ENCODE peak calls at places on chromosomes 6 and 20, in four cellular contexts. D, E, B and U are unnamed samples.
A peak's percentile ranks its signal among the peaks of the same experiment; 100 is the strongest.

GRCh38 chr6:134002821-134003220 is 49.6 kb downstream of the SLC2A12 start:
- DNase-seq in D (no peak), E (no peak), B (no peak), U (no peak)

GRCh38 chr6:104325341-104326172 is 534.2 kb downstream of the HACE1 start:
- DNase-seq in D (no peak), E (no peak), B (peak; percentile 9), U (peak; percentile 14)

GRCh38 chr20:51966296-51966971 is 164.1 kb upstream of the SALL4 start:
- DNase-seq in D (peak; percentile 84), E (peak; percentile 68), B (peak; percentile 40), U (peak; percentile 71)

GRCh38 chr6:107811591-107812218 is 12.4 kb downstream of the SCML4 start:
- DNase-seq in D (no peak), E (no peak), B (no peak), U (peak; percentile 8)

GRCh38 chr6:41284726-41285125 is 1.8 kb downstream of the TREM1 start:
- DNase-seq in D (no peak), E (no peak), B (no peak), U (no peak)

GRCh38 chr6:66328181-66328580 is 621.2 kb upstream of the EYS start:
- DNase-seq in D (no peak), E (no peak), B (no peak), U (no peak)

GRCh38 chr6:103570431-103570830 is 1289.3 kb downstream of the HACE1 start:
- DNase-seq in D (no peak), E (no peak), B (no peak), U (no peak)

GRCh38 chr6:91490672-91491071 is 903.8 kb upstream of the MAP3K7 start:
- DNase-seq in D (no peak), E (no peak), B (no peak), U (no peak)

GRCh38 chr20:62219101-62219991 is 732 bp downstream of the HRH3 start:
- DNase-seq in D (no peak), E (no peak), B (no peak), U (peak; percentile 42)

GRCh38 chr20:57432874-57433491 is 41.8 kb downstream of the RBM38 start:
- DNase-seq in D (no peak), E (no peak), B (peak; percentile 88), U (no peak)

GRCh38 chr6:80214436-80215022 is 108.1 kb downstream of the BCKDHB start:
- DNase-seq in D (peak; percentile 29), E (no peak), B (peak; percentile 51), U (peak; percentile 45)

GRCh38 chr6:70312165-70312564 is 9.3 kb upstream of the COL9A1 start:
- DNase-seq in D (peak; percentile 25), E (no peak), B (no peak), U (no peak)

GRCh38 chr6:166712554-166713228 is 85.6 kb upstream of the RPS6KA2 start:
- DNase-seq in D (no peak), E (no peak), B (peak; percentile 19), U (no peak)

GRCh38 chr6:144217264-144217663 is 66.9 kb downstream of the STX11 start:
- DNase-seq in D (peak; percentile 30), E (no peak), B (no peak), U (no peak)

GRCh38 chr6:155493694-155494143 is 38.1 kb upstream of the NOX3 start:
- DNase-seq in D (peak; percentile 91), E (peak; percentile 47), B (no peak), U (peak; percentile 94)

GRCh38 chr20:32966382-32966781 is 37.9 kb downstream of the SUN5 start:
- DNase-seq in D (no peak), E (no peak), B (no peak), U (no peak)

GRCh38 chr6:41730531-41731436 is 4.6 kb downstream of the TFEB start:
- DNase-seq in D (no peak), E (no peak), B (no peak), U (no peak)

DNA sequence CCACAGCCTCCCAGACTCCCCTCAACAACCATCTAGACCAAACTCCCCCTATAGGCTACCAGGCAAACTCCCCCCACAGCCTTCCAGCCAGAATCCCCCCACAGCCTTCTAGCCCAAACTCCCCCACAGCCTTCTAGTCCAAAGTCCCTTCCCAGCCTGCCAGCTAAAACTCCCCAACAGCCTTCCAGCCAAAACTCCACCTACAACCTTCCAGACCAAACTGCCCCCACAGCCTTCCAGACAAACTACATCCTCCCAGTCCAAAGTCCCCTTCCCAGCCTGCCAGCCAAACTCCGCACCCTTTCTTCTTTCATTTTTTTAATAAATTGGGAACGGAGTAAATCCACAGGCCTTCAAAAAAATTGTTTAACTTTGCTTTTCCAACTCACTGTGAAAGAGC is 37.4 kb upstream of the SYNDIG1 start:
- DNase-seq in D (no peak), E (no peak), B (no peak), U (no peak)
- TF ChIP-seq CEBPB in D (no peak), E (no peak), B (no peak), U (no peak)

DNA sequence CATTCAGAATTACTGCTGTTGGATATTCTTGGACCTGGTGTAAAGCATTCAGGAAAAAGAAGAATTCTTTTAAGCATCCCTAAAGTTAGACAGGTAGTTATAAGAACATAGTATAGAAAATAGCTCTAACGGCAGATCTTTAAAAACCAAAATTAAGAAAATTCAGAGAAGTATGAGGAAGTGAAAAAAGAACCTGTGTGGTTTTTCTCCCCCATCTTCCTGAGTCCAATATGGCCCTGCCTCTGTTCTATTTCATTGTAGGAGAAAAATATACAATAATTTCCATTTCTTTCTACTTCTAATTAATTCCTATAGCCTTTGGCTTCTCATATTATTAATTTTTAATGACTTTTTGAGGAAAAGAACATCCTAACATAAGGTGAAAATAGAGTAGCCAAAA is 47.1 kb downstream of the FHL5 start:
- DNase-seq in D (no peak), E (no peak), B (no peak), U (no peak)
- TF ChIP-seq EP300 in D (no peak), E (no peak), B (no peak), U (no peak)

DNA sequence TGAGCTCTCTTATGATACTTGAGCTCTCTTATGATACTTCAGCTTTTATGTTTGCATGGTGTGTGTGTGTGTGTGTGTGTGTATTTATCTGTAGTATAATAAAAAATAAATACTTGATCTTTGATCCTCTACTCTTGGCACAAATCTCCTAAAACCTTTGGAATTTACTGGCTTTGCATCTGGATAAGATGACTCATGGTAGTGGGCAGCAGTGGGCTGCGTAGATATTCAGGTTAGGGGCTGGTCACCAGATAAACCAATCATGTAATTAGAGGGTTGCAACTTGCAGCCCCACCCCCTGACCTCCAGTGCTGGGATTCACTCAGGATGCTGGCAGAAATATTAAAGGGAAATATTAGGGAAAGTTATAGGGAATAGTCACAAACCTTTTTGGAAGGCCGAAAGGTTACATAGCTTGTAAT is 151.9 kb upstream of the COL21A1 start:
- DNase-seq in D (peak; percentile 93), E (peak; percentile 9), B (no peak), U (peak; percentile 7)
- TF ChIP-seq JUN in D (no peak), E (no peak), B (no peak), U (no peak)

DNA sequence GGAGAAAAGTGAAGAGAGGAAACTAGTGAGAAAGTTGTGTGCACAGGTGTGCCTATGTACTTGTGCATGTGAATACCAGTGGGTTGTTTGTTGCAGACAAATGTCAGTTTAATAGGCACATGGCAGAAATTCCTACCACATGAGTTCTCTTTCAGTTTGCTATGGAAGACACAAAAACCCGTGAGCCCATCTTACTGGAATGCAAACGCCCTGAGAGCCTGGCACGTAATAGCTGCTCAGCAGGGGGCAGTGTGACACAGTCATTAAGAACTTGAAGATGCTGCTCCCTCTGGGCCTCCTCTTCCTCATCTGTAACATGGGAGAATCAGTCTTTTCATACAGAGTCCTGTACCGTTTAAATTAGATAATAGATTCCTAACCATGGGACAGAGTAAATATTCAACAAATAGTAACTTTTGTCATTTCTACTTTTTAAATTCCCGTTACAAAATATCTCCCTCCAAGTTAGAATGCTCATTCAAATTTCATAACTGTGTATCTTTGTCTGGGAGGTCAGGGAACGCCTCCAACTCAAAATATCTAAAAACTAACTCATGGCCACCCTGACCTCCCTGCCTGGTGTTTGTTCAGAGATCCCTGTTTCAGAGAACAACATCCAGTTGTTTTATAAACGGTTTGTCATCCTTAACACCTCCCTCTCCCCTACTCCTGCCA is 802.9 kb downstream of the MAFB start:
- DNase-seq in D (peak; percentile 21), E (peak; percentile 80), B (no peak), U (no peak)
- TF ChIP-seq CEBPB in D (no peak), E (no peak), B (no peak), U (no peak)

GRCh38 chr6:140988780-140989179 is 1143.9 kb upstream of the GJE1 start:
- DNase-seq in D (no peak), E (no peak), B (no peak), U (no peak)
- TF ChIP-seq EP300 in D (no peak), E (no peak), B (no peak), U (no peak)

GRCh38 chr6:35154947-35155346 is 13.8 kb upstream of the TCP11 start:
- DNase-seq in D (no peak), E (no peak), B (no peak), U (no peak)

GRCh38 chr6:35149891-35150566 is 8.9 kb upstream of the TCP11 start:
- DNase-seq in D (no peak), E (no peak), B (peak; percentile 74), U (no peak)

GRCh38 chr6:35154262-35154661 is 13.1 kb upstream of the TCP11 start:
- DNase-seq in D (no peak), E (no peak), B (no peak), U (no peak)

GRCh38 chr6:35151472-35151871 is 10.3 kb upstream of the TCP11 start:
- DNase-seq in D (no peak), E (no peak), B (no peak), U (no peak)

GRCh38 chr6:35152067-35152707 is 11.0 kb upstream of the TCP11 start:
- DNase-seq in D (no peak), E (no peak), B (no peak), U (no peak)
- TF ChIP-seq JUN in D (no peak), E (no peak), B (no peak), U (no peak)